ENCODE peak calls at places on chromosomes 6 and 20, in nine cellular contexts. S is K562; F is upper lobe of right lung; Y is testis; M is hepatocyte; A is GM12878; N is ovary; D is CD8-positive, alpha-beta T cell; I is psoas muscle. O is an unnamed sample. For H3K4me1, the result is how much of the 10 kb centered on the place peaks cover.

GRCh38 chr6:151425561-151425960 is 26.4 kb downstream of the RMND1 start:
- DNase-seq in Y (no peak), M (peak), I (no peak), A (no peak), F (no peak), N (no peak), D (no peak), S (no peak), O (no peak)

GRCh38 chr6:157223021-157223430 is 100.3 kb downstream of the TMEM242 start:
- DNase-seq in N (no peak), I (no peak), S (no peak), M (no peak), D (no peak), A (no peak), Y (no peak), F (peak), O (no peak)

GRCh38 chr20:19363439-19363838 is 151.0 kb downstream of the SLC24A3 start:
- DNase-seq in A (no peak), I (no peak), F (no peak), Y (no peak), M (no peak), N (no peak), S (no peak), D (no peak), O (no peak)

GRCh38 chr20:62025832-62026563 is 39.7 kb downstream of the TAF4 start:
- DNase-seq in M (peak), A (no peak), I (no peak), S (peak), F (no peak), N (no peak), D (peak), Y (peak), O (peak)

GRCh38 chr6:28866342-28867077 is 57.3 kb downstream of the TRIM27 start:
- DNase-seq in F (peak), S (peak), I (peak), D (peak), Y (peak), N (peak), M (peak), A (no peak), O (peak)

GRCh38 chr6:5462856-5463255 is 201.5 kb downstream of the FARS2 start:
- DNase-seq in A (no peak), N (no peak), S (no peak), M (no peak), I (no peak), D (no peak), Y (no peak), F (no peak), O (no peak)

GRCh38 chr6:101840100-101840499 is 446.6 kb downstream of the GRIK2 start:
- DNase-seq in M (no peak), N (no peak), D (no peak), S (no peak), Y (no peak), A (no peak), I (no peak), F (no peak), O (no peak)

GRCh38 chr6:40348591-40348990 is 238.6 kb downstream of the LRFN2 start:
- DNase-seq in S (no peak), N (no peak), I (no peak), F (no peak), A (no peak), M (no peak), D (peak), Y (peak), O (peak)

GRCh38 chr6:4296552-4296951 is 161.2 kb upstream of the ECI2 start:
- DNase-seq in D (no peak), F (no peak), Y (no peak), N (no peak), I (no peak), M (no peak), A (no peak), S (no peak), O (no peak)

GRCh38 chr6:101290346-101290745 is 103.2 kb upstream of the GRIK2 start:
- DNase-seq in Y (no peak), D (no peak), M (no peak), F (no peak), I (no peak), A (no peak), N (no peak), S (no peak), O (no peak)

GRCh38 chr6:114611696-114612095 is 268.9 kb upstream of the HS3ST5 start:
- DNase-seq in S (no peak), A (no peak), Y (no peak), N (no peak), M (no peak), I (no peak), F (no peak), D (no peak), O (no peak)

GRCh38 chr20:61982240-61982950 is 83.3 kb downstream of the TAF4 start:
- DNase-seq in Y (no peak), M (no peak), F (no peak), I (no peak), N (no peak), A (no peak), D (no peak), S (no peak), O (no peak)

GRCh38 chr6:52512199-52512598 is 64.7 kb downstream of the TRAM2 start:
- DNase-seq in D (no peak), M (peak), I (peak), F (no peak), A (no peak), S (peak), N (peak), Y (peak), O (no peak)

GRCh38 chr20:59164681-59165388 is 1.2 kb downstream of the ZNF831 start:
- DNase-seq in D (peak), N (no peak), Y (no peak), S (no peak), A (no peak), I (no peak), M (no peak), F (no peak), O (no peak)

GRCh38 chr20:57440678-57441509 is 49.7 kb downstream of the RBM38 start:
- DNase-seq in D (no peak), F (peak), I (peak), Y (peak), N (peak), M (peak), S (no peak), A (no peak), O (peak)

GRCh38 chr6:87333591-87334181 is 4.6 kb upstream of the GJB7 start:
- DNase-seq in Y (no peak), N (no peak), M (no peak), I (no peak), S (no peak), F (no peak), D (no peak), A (no peak), O (no peak)

GRCh38 chr6:1554881-1555569 is 54.7 kb upstream of the FOXC1 start:
- DNase-seq in F (peak), I (peak), S (peak), D (peak), M (peak), Y (peak), A (no peak), N (peak), O (peak)

GRCh38 chr6:39206250-39206721 is 23.0 kb downstream of the KCNK5 start:
- DNase-seq in I (no peak), M (peak), D (no peak), A (no peak), Y (no peak), N (no peak), S (peak), F (peak), O (no peak)

GRCh38 chr6:1388927-1389790 is at the start of gene FOXF2:
- DNase-seq in M (peak), I (no peak), S (peak), Y (no peak), A (no peak), F (no peak), D (no peak), N (no peak), O (no peak)

GRCh38 chr6:122289721-122290501 is 109.5 kb upstream of the HSF2 start:
- DNase-seq in Y (no peak), D (no peak), F (no peak), N (no peak), S (no peak), A (no peak), M (peak), I (no peak), O (peak)

GRCh38 chr20:10487354-10488115 is 52.4 kb downstream of the SLX4IP start:
- DNase-seq in Y (no peak), M (no peak), I (no peak), D (no peak), A (no peak), N (no peak), F (no peak), S (no peak), O (no peak)

GRCh38 chr20:11217322-11217989 is 543.7 kb upstream of the JAG1 start:
- DNase-seq in D (no peak), N (no peak), A (no peak), F (no peak), M (no peak), I (no peak), Y (no peak), S (no peak), O (no peak)

GRCh38 chr6:122799916-122800701 is 11.1 kb downstream of the SMPDL3A start:
- DNase-seq in Y (no peak), D (no peak), N (no peak), I (no peak), S (no peak), A (no peak), M (peak), F (no peak), O (no peak)

GRCh38 chr6:25017932-25018581 is 82.3 kb upstream of the RIPOR2 start:
- DNase-seq in S (peak), A (no peak), I (peak), Y (peak), M (peak), N (no peak), D (peak), F (peak), O (no peak)

GRCh38 chr6:113997106-113997505 is 26.2 kb upstream of the HDAC2 start:
- DNase-seq in F (no peak), S (no peak), N (no peak), Y (no peak), M (no peak), D (no peak), I (no peak), A (no peak), O (no peak)

GRCh38 chr6:144659735-144660246 is 374.7 kb downstream of the UTRN start:
- DNase-seq in M (no peak), F (no peak), A (no peak), N (no peak), S (no peak), Y (no peak), I (no peak), D (no peak), O (no peak)

GRCh38 chr6:133906050-133906449 is 17.1 kb downstream of the TCF21 start:
- DNase-seq in D (no peak), M (no peak), S (no peak), N (no peak), A (no peak), Y (no peak), F (no peak), I (no peak), O (no peak)

GRCh38 chr6:61868507-61869080 is 417.4 kb downstream of the KHDRBS2 start:
- DNase-seq in A (no peak), M (no peak), F (no peak), Y (no peak), S (no peak), I (no peak), N (no peak), D (no peak), O (no peak)

GRCh38 chr6:5173862-5174643 is 86.7 kb downstream of the LYRM4 start:
- DNase-seq in S (no peak), I (no peak), N (no peak), F (no peak), M (no peak), D (peak), A (peak), Y (no peak), O (no peak)

GRCh38 chr20:61857884-61858283 is 207.8 kb downstream of the TAF4 start:
- DNase-seq in D (no peak), F (no peak), A (no peak), M (no peak), S (no peak), Y (no peak), N (no peak), I (no peak), O (no peak)

GRCh38 chr6:149719531-149719930 is 1.6 kb upstream of the LATS1 start:
- DNase-seq in S (no peak), I (no peak), Y (no peak), A (no peak), M (no peak), D (no peak), N (no peak), F (no peak), O (no peak)

GRCh38 chr20:14142964-14143627 is 147.8 kb downstream of the MACROD2 start:
- DNase-seq in M (peak), I (no peak), D (no peak), Y (no peak), A (no peak), F (no peak), S (no peak), N (no peak), O (peak)

GRCh38 chr6:14665827-14666724 is 548.5 kb downstream of the CD83 start:
- DNase-seq in M (peak), A (no peak), I (peak), D (no peak), Y (peak), S (peak), N (no peak), F (peak), O (no peak)

GRCh38 chr6:149566372-149567193 is at the start of gene GINM1:
- DNase-seq in A (no peak), M (peak), I (peak), F (peak), N (peak), D (peak), S (peak), Y (peak), O (peak)

GRCh38 chr6:2885967-2886731 is 17.0 kb downstream of the SERPINB9 start:
- DNase-seq in I (no peak), N (no peak), Y (no peak), F (no peak), A (no peak), M (no peak), S (no peak), D (no peak), O (no peak)

GRCh38 chr6:137728386-137729349 is 138.4 kb upstream of the TNFAIP3 start:
- DNase-seq in A (no peak), S (no peak), D (no peak), N (no peak), F (no peak), I (peak), Y (peak), M (peak), O (no peak)
- H3K4me3 ChIP-seq in A (no peak), S (no peak), D (no peak), N (no peak), F (no peak), I (no peak), Y (no peak), M (no peak), O (no peak)

GRCh38 chr20:37911262-37911661 is 8.3 kb downstream of the VSTM2L start:
- DNase-seq in A (no peak), D (no peak), I (no peak), N (no peak), F (no peak), S (no peak), M (no peak), Y (no peak), O (no peak)
- H3K4me1 ChIP-seq in A (under half), D (under half), I (under half), N (under half), F (under half), S (under half), M (under half), Y (under half), O (under half)

DNA sequence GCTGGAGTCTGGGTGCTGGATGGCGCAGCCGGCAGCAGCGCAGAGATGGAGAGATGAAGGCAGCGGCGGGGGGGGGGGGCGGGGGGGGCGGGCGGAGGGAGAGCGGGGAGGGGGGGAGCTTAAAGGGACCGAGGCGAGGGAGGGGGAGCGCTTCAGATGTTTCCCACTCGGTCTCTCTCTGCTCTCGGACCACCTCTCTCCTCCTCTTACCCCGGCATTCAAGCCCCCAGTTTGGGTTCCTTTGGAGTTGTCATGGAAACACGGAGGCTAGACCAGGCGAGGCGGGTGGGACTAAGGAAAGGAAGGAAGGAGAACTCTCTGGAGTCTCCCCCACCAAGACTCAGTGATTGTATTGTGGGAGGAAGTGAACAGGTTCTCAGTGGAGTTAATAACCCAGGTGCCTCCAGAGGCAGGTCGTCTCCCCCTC is at the start of gene PRRT1:
- DNase-seq in M (no peak), Y (no peak), D (no peak), A (no peak), F (no peak), I (no peak), N (peak), S (peak), O (peak)
- H3K4me3 ChIP-seq in M (peak), Y (peak), D (peak), A (no peak), F (peak), I (peak), N (peak), S (peak), O (peak)

GRCh38 chr20:50690979-50691584 is at the start of gene RIPOR3:
- DNase-seq in M (peak), Y (peak), F (no peak), D (no peak), I (peak), A (no peak), S (peak), N (peak), O (peak)

GRCh38 chr20:50691585-50692552 is 527 bp upstream of the RIPOR3 start:
- DNase-seq in N (no peak), A (no peak), Y (peak), D (no peak), M (peak), F (no peak), I (peak), S (peak), O (peak)

GRCh38 chr20:50692553-50692933 is 1.2 kb upstream of the RIPOR3 start:
- DNase-seq in N (no peak), D (no peak), Y (no peak), M (no peak), A (no peak), S (no peak), F (no peak), I (no peak), O (no peak)

GRCh38 chr20:50689864-50690263 is 1.5 kb downstream of the RIPOR3 start:
- DNase-seq in Y (peak), S (no peak), M (no peak), I (peak), F (no peak), A (no peak), N (no peak), D (no peak), O (peak)

GRCh38 chr20:50690562-50690978 is 772 bp downstream of the RIPOR3 start:
- DNase-seq in D (no peak), F (no peak), N (no peak), M (no peak), Y (no peak), A (no peak), S (no peak), I (no peak), O (no peak)
- H3K4me1 ChIP-seq in D (under half), F (under half), N (under half), M (under half), Y (under half), A (under half), S (under half), I (under half), O (under half)

GRCh38 chr20:46682063-46682821 is 7.0 kb downstream of the TP53RK start:
- DNase-seq in N (no peak), F (no peak), I (no peak), A (no peak), Y (no peak), S (no peak), M (no peak), D (no peak), O (no peak)
- H3K4me3 ChIP-seq in N (no peak), F (no peak), I (no peak), A (no peak), Y (no peak), S (peak), M (no peak), D (no peak), O (no peak)